ENCODE peak calls at places on chromosomes 7 and 10, in seven cellular contexts. G is fibroblast of pulmonary artery, H is AG09309, V is heart left ventricle, Y is fibroblast of mammary gland, E is AG10803, I is WERI-Rb-1. T is an unnamed sample.
A peak's percentile ranks its signal among the peaks of the same experiment; 100 is the strongest.

GRCh38 chr10:20935926-20936325 is 38.8 kb upstream of the NEBL start:
- DNase-seq in I (no peak), H (no peak), V (no peak), G (peak; percentile 9), E (no peak), Y (peak; percentile 33), T (no peak)

GRCh38 chr10:94315975-94316464 is 46.7 kb downstream of the NOC3L start:
- DNase-seq in Y (peak; percentile 78), H (peak; percentile 47), V (no peak), I (no peak), E (peak; percentile 93), G (peak; percentile 86), T (peak; percentile 90)

GRCh38 chr7:114823290-114823689 is 98.6 kb upstream of the MDFIC start:
- DNase-seq in V (no peak), E (peak; percentile 67), I (no peak), Y (peak; percentile 50), G (peak; percentile 10), H (no peak), T (no peak)

GRCh38 chr7:23055582-23056178 is 41.8 kb upstream of the HYCC1 start:
- DNase-seq in Y (peak; percentile 76), E (peak; percentile 68), G (peak; percentile 82), V (peak; percentile 36), H (peak; percentile 33), I (peak; percentile 54), T (peak; percentile 73)

GRCh38 chr7:150368098-150368883 is at the start of gene REPIN1:
- DNase-seq in H (no peak), G (peak; percentile 83), E (peak; percentile 85), Y (peak; percentile 75), I (peak; percentile 96), V (peak; percentile 95), T (peak; percentile 84)

GRCh38 chr7:86904949-86905834 is 154.3 kb downstream of the ELAPOR2 start:
- DNase-seq in G (peak; percentile 42), H (no peak), I (peak; percentile 12), E (peak; percentile 37), V (no peak), Y (peak; percentile 45), T (peak; percentile 35)

GRCh38 chr10:47406870-47407648 is 23.0 kb upstream of the ZNF488 start:
- DNase-seq in E (peak; percentile 47), G (peak; percentile 62), H (no peak), V (no peak), Y (peak; percentile 57), I (no peak), T (peak; percentile 83)

GRCh38 chr10:44339218-44339617 is 45.7 kb downstream of the CXCL12 start:
- DNase-seq in G (peak; percentile 31), V (no peak), Y (no peak), I (no peak), H (no peak), E (no peak), T (no peak)

GRCh38 chr10:118798186-118798811 is 43.5 kb upstream of the CACUL1 start:
- DNase-seq in G (peak; percentile 63), E (peak; percentile 66), H (peak; percentile 10), V (no peak), Y (peak; percentile 83), I (no peak), T (peak; percentile 5)

GRCh38 chr10:30052062-30052461 is 7.3 kb downstream of the JCAD start:
- DNase-seq in I (no peak), H (no peak), E (no peak), Y (peak; percentile 38), V (no peak), G (no peak), T (no peak)

GRCh38 chr10:48199580-48200377 is 74.7 kb downstream of the FRMPD2 start:
- DNase-seq in V (no peak), G (peak; percentile 69), H (peak; percentile 83), I (no peak), E (peak; percentile 86), Y (peak; percentile 96), T (peak; percentile 85)

GRCh38 chr10:68543004-68543918 is 15.9 kb upstream of the SLC25A16 start:
- DNase-seq in Y (peak; percentile 84), H (no peak), I (no peak), V (no peak), G (no peak), E (peak; percentile 53), T (peak; percentile 71)

GRCh38 chr7:8702807-8703206 is 269.4 kb downstream of the NXPH1 start:
- DNase-seq in V (no peak), H (no peak), G (no peak), I (no peak), Y (no peak), E (no peak), T (no peak)

GRCh38 chr7:10657837-10658236 is 315.8 kb upstream of the PHF14 start:
- DNase-seq in E (no peak), G (no peak), V (no peak), I (no peak), H (no peak), Y (no peak), T (no peak)

GRCh38 chr7:47931005-47931787 is 17.1 kb downstream of the PKD1L1 start:
- DNase-seq in G (no peak), V (no peak), Y (no peak), I (no peak), E (peak; percentile 55), H (no peak), T (no peak)

GRCh38 chr10:77899080-77899477 is 27.5 kb downstream of the DLG5 start:
- DNase-seq in Y (peak; percentile 65), E (peak; percentile 90), I (no peak), G (peak; percentile 43), V (no peak), H (peak; percentile 46), T (peak; percentile 54)

GRCh38 chr7:105003275-105003674 is 10.7 kb upstream of the KMT2E start:
- DNase-seq in I (no peak), H (peak; percentile 43), G (peak; percentile 76), V (no peak), Y (peak; percentile 89), E (peak; percentile 81), T (peak; percentile 75)

GRCh38 chr10:80277567-80278250 is 11.7 kb downstream of the MAT1A start:
- DNase-seq in H (no peak), I (no peak), E (no peak), Y (no peak), G (no peak), V (no peak), T (no peak)

GRCh38 chr10:16518822-16519221 is 2.9 kb downstream of the C1QL3 start:
- DNase-seq in I (no peak), V (no peak), E (no peak), G (peak; percentile 7), H (no peak), Y (peak; percentile 12), T (no peak)

GRCh38 chr10:118108194-118109026 is 61.7 kb upstream of the RAB11FIP2 start:
- DNase-seq in V (no peak), I (no peak), G (no peak), Y (peak; percentile 13), H (no peak), E (peak; percentile 59), T (peak; percentile 31)

GRCh38 chr7:39921505-39922250 is 28.4 kb upstream of the CDK13 start:
- DNase-seq in G (no peak), I (peak; percentile 79), Y (no peak), E (no peak), V (no peak), H (no peak), T (no peak)

GRCh38 chr10:70942125-70942524 is 53.8 kb upstream of the PCBD1 start:
- DNase-seq in H (no peak), G (no peak), E (no peak), V (no peak), Y (no peak), I (no peak), T (no peak)

GRCh38 chr10:132362151-132362611 is 30.2 kb downstream of the LRRC27 start:
- DNase-seq in G (no peak), H (no peak), Y (no peak), E (no peak), V (no peak), I (no peak), T (no peak)

GRCh38 chr10:74743401-74743800 is 83.0 kb upstream of the KAT6B start:
- DNase-seq in Y (no peak), E (no peak), V (no peak), I (no peak), G (no peak), H (no peak), T (no peak)

GRCh38 chr10:112678987-112679386 is 232.0 kb downstream of the VTI1A start:
- DNase-seq in I (no peak), G (no peak), V (no peak), Y (no peak), H (peak; percentile 18), E (peak; percentile 40), T (peak; percentile 47)

DNA sequence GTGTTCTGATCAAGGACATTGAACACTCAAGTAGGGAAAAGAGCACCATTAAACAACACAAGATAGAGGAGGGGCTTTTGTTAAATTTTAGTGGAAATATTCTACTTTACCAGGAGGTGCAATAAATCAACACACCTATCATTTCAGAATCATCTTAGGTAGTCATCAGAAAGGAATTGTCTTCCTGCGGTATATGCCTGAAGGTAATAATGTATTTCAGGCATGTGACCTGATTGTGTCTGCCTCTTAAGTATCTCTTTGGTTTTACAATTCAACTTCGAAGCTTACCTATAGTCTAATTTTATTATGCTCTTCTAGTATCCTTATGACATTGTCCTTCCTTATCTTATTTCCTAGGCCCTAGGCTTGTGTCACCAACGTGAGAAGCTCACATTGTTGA is 58.6 kb upstream of the LAMB4 start:
- DNase-seq in H (no peak), Y (no peak), I (no peak), E (no peak), G (no peak), V (no peak), T (no peak)
- TF ChIP-seq CTCF in H (no peak), Y (no peak), I (no peak), E (no peak), G (no peak), V (no peak), T (no peak)

GRCh38 chr10:123150986-123151738 is 3.0 kb upstream of the BUB3 start:
- DNase-seq in Y (no peak), E (peak; percentile 17), G (no peak), V (no peak), H (no peak), I (peak; percentile 47), T (no peak)
- H3K4me3 ChIP-seq in Y (no peak overlapping the region), E (peak overlapping the region; percentile 10), G (no peak overlapping the region), V (peak overlapping the region; percentile 30), H (no peak overlapping the region), I (peak overlapping the region; percentile 39), T (no peak overlapping the region)

DNA sequence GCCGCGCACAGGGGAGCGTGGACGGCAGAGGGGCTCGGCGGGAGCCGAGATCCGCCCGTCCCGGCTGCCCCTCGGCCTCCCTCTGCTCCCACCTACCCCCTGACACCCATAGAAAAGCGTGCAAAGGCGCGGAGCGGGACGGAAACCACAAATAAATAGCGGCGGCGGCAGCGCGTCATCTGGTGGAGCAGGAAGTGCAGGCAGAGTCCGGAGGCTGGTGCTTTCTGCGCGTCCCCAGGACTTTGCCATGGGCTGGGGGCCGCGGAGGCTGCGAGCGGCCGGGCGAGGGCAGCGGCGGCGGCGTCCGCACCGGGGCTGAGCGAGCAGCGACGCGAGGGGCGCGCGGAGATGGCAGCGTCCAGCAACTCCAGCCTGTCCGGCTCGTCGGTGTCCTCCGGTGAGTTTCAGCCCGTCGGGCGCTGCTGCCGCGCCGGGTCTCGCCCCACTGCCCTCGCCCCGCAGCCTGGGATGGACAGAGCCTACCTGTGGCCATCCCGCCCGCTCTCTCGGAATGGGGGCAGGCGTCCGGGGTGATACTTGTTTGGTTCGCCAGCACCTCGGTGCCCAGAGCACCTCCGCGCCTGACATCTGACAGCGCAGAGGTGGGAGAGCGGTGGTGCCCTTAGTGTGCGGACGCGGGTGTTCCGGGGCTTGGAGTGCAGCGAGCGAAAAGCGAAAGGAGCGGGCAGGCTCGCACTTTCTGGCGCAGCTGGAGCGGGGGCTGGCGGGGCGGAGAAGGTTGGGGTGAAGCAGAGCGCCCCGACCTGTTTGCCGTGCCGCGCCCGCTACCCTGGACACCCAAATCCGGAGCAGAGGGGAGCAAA is at the start of gene CHN2:
- DNase-seq in G (peak; percentile 21), Y (peak; percentile 11), E (no peak), I (peak; percentile 71), H (no peak), V (peak; percentile 67), T (no peak)
- TF ChIP-seq CTCF in G (no peak), Y (no peak), E (no peak), I (peak; percentile 22), H (no peak), V (no peak), T (no peak)

GRCh38 chr7:124697746-124698145 is 67.8 kb downstream of the GPR37 start:
- DNase-seq in I (no peak), H (no peak), G (no peak), V (no peak), E (no peak), Y (no peak), T (no peak)
- H3K4me3 ChIP-seq in I (no peak overlapping the region), H (no peak overlapping the region), G (no peak overlapping the region), V (no peak overlapping the region), E (no peak overlapping the region), Y (no peak overlapping the region), T (no peak overlapping the region)

T was measured in fibroblast of villous mesenchyme.